ENCODE peak calls at places on chromosomes 7 and 10, in ten cellular contexts. P is H9, F is pons, Z is AG20443, N is A549, K is neuronal stem cell, I is T follicular helper cell, R is ureter, D is Karpas-422, G is amygdala. O is an unnamed sample.

GRCh38 chr7:1555046-1555812 is 776 bp downstream of the TMEM184A start:
- DNase-seq in P (no peak), F (no peak), Z (peak), N (peak), K (no peak), I (no peak), R (peak), D (no peak), G (no peak), O (no peak)

GRCh38 chr10:70761031-70761601 is 24.1 kb downstream of the TBATA start:
- DNase-seq in P (peak), F (no peak), Z (no peak), N (no peak), K (no peak), I (no peak), R (no peak), D (no peak), G (no peak), O (no peak)

GRCh38 chr10:103584216-103585010 is 90.9 kb downstream of the NEURL1 start:
- DNase-seq in P (no peak), F (no peak), Z (peak), N (no peak), K (no peak), I (peak), R (no peak), D (no peak), G (no peak), O (peak)

GRCh38 chr10:32244421-32245207 is 102.3 kb downstream of the EPC1 start:
- DNase-seq in P (no peak), F (no peak), Z (no peak), N (no peak), K (no peak), I (no peak), R (no peak), D (no peak), G (no peak), O (no peak)

GRCh38 chr7:117143066-117143465 is 179.8 kb downstream of the WNT2 start:
- DNase-seq in P (no peak), F (no peak), Z (no peak), N (no peak), K (no peak), I (no peak), R (no peak), D (no peak), G (no peak), O (no peak)

GRCh38 chr7:128906766-128907559 is 3.5 kb downstream of the KCP start:
- DNase-seq in P (peak), F (no peak), Z (no peak), N (no peak), K (no peak), I (no peak), R (no peak), D (peak), G (no peak), O (no peak)

GRCh38 chr10:121099601-121100000 is 248.4 kb downstream of the WDR11 start:
- DNase-seq in P (no peak), F (no peak), Z (no peak), N (no peak), K (no peak), I (no peak), R (no peak), D (no peak), G (no peak), O (no peak)

GRCh38 chr7:2521952-2522591 is 2.5 kb downstream of the LFNG start:
- DNase-seq in P (no peak), F (no peak), Z (no peak), N (no peak), K (no peak), I (peak), R (no peak), D (no peak), G (no peak), O (peak)

GRCh38 chr10:89207801-89208551 is 859 bp upstream of the CH25H start:
- DNase-seq in P (peak), F (no peak), Z (peak), N (peak), K (peak), I (no peak), R (peak), D (no peak), G (no peak), O (no peak)

GRCh38 chr10:33381897-33382578 is 47.6 kb upstream of the NRP1 start:
- DNase-seq in P (no peak), F (no peak), Z (peak), N (no peak), K (no peak), I (no peak), R (no peak), D (no peak), G (no peak), O (no peak)

GRCh38 chr10:69883256-69883655 is 81.5 kb downstream of the COL13A1 start:
- DNase-seq in P (no peak), F (no peak), Z (no peak), N (peak), K (no peak), I (no peak), R (no peak), D (peak), G (no peak), O (no peak)

GRCh38 chr7:111855161-111855841 is 293.0 kb upstream of the IMMP2L start:
- DNase-seq in P (peak), F (peak), Z (peak), N (peak), K (peak), I (no peak), R (no peak), D (peak), G (no peak), O (no peak)

GRCh38 chr10:44966129-44966815 is 6.7 kb downstream of the RASSF4 start:
- DNase-seq in P (no peak), F (no peak), Z (no peak), N (no peak), K (no peak), I (no peak), R (peak), D (peak), G (no peak), O (no peak)

GRCh38 chr7:142355328-142355727 is 97.5 kb upstream of the PRSS58 start:
- DNase-seq in P (no peak), F (no peak), Z (peak), N (no peak), K (no peak), I (no peak), R (no peak), D (no peak), G (no peak), O (no peak)

GRCh38 chr10:3754727-3755439 is 30.1 kb downstream of the KLF6 start:
- DNase-seq in P (peak), F (no peak), Z (peak), N (peak), K (no peak), I (no peak), R (no peak), D (no peak), G (no peak), O (no peak)

GRCh38 chr7:138538518-138538917 is 78.5 kb downstream of the TRIM24 start:
- DNase-seq in P (no peak), F (peak), Z (peak), N (no peak), K (no peak), I (no peak), R (no peak), D (no peak), G (no peak), O (no peak)

GRCh38 chr10:8912108-8912507 is 857.6 kb downstream of the GATA3 start:
- DNase-seq in P (no peak), F (no peak), Z (no peak), N (no peak), K (no peak), I (no peak), R (no peak), D (no peak), G (no peak), O (no peak)

GRCh38 chr10:71865561-71866041 is 14.6 kb upstream of the PSAP start:
- DNase-seq in P (no peak), F (no peak), Z (no peak), N (no peak), K (no peak), I (no peak), R (no peak), D (no peak), G (no peak), O (no peak)

GRCh38 chr10:75596930-75597629 is 165.7 kb downstream of the LRMDA start:
- DNase-seq in P (no peak), F (no peak), Z (no peak), N (no peak), K (no peak), I (no peak), R (no peak), D (no peak), G (no peak), O (no peak)

GRCh38 chr10:33571616-33572015 is 237.1 kb upstream of the NRP1 start:
- DNase-seq in P (no peak), F (no peak), Z (no peak), N (no peak), K (no peak), I (no peak), R (no peak), D (no peak), G (no peak), O (no peak)

GRCh38 chr7:45924283-45924682 is 3.2 kb upstream of the IGFBP3 start:
- DNase-seq in P (no peak), F (no peak), Z (peak), N (peak), K (no peak), I (no peak), R (no peak), D (no peak), G (no peak), O (no peak)

GRCh38 chr10:49311562-49312236 is 12.7 kb downstream of the C10orf71 start:
- DNase-seq in P (no peak), F (no peak), Z (no peak), N (no peak), K (no peak), I (no peak), R (no peak), D (no peak), G (no peak), O (no peak)

GRCh38 chr7:139494835-139495568 is 11.5 kb upstream of the KLRG2 start:
- DNase-seq in P (no peak), F (peak), Z (no peak), N (no peak), K (no peak), I (no peak), R (no peak), D (no peak), G (no peak), O (no peak)

GRCh38 chr7:45980973-45981372 is 59.9 kb upstream of the IGFBP3 start:
- DNase-seq in P (no peak), F (no peak), Z (no peak), N (no peak), K (no peak), I (no peak), R (no peak), D (no peak), G (no peak), O (no peak)

GRCh38 chr7:70530191-70530590 is 601.8 kb upstream of the GALNT17 start:
- DNase-seq in P (no peak), F (no peak), Z (no peak), N (no peak), K (no peak), I (no peak), R (no peak), D (no peak), G (no peak), O (no peak)

GRCh38 chr7:28458732-28459131 is 46.4 kb downstream of the CREB5 start:
- DNase-seq in P (peak), F (no peak), Z (peak), N (no peak), K (no peak), I (no peak), R (no peak), D (no peak), G (no peak), O (no peak)

GRCh38 chr10:72818076-72818475 is 75.5 kb upstream of the OIT3 start:
- DNase-seq in P (no peak), F (no peak), Z (no peak), N (no peak), K (no peak), I (no peak), R (no peak), D (no peak), G (no peak), O (no peak)

GRCh38 chr7:149707448-149707886 is 65.9 kb downstream of the ZNF467 start:
- DNase-seq in P (no peak), F (no peak), Z (no peak), N (no peak), K (no peak), I (no peak), R (no peak), D (no peak), G (no peak), O (no peak)

GRCh38 chr10:98074315-98074911 is 44.0 kb upstream of the CRTAC1 start:
- DNase-seq in P (no peak), F (no peak), Z (peak), N (no peak), K (peak), I (no peak), R (no peak), D (peak), G (no peak), O (no peak)

GRCh38 chr7:13851756-13852155 is 137.7 kb downstream of the ETV1 start:
- DNase-seq in P (no peak), F (peak), Z (no peak), N (no peak), K (no peak), I (no peak), R (no peak), D (no peak), G (no peak), O (no peak)